ENCODE peak calls at places on chromosomes 4 and X, in seven cellular contexts. One of them, this sample, is unnamed.

GRCh38 chr4:10055871-10056270 is 34.6 kb upstream of the SLC2A9 start:
- DNase-seq in breast epithelium: no peak
- DNase-seq in heart left ventricle: no peak
- DNase-seq in K562: no peak
- DNase-seq in A549: no peak
- DNase-seq in esophagus squamous epithelium: no peak
- DNase-seq in IMR-90: peak; percentile 20
- DNase-seq in this sample: no peak

GRCh38 chr4:109256847-109257246 is 45.6 kb downstream of the COL25A1 start:
- DNase-seq in breast epithelium: no peak
- DNase-seq in heart left ventricle: no peak
- DNase-seq in K562: no peak
- DNase-seq in A549: no peak
- DNase-seq in esophagus squamous epithelium: no peak
- DNase-seq in IMR-90: no peak
- DNase-seq in this sample: no peak

GRCh38 chrX:103250977-103251376 is 4.0 kb downstream of the TCEAL8 start:
- DNase-seq in breast epithelium: no peak
- DNase-seq in heart left ventricle: no peak
- DNase-seq in K562: peak; percentile 79
- DNase-seq in A549: no peak
- DNase-seq in esophagus squamous epithelium: no peak
- DNase-seq in IMR-90: no peak
- DNase-seq in this sample: no peak

GRCh38 chr4:177696438-177696966 is 254.3 kb upstream of the AGA start:
- DNase-seq in breast epithelium: no peak
- DNase-seq in heart left ventricle: no peak
- DNase-seq in K562: no peak
- DNase-seq in A549: peak; percentile 1
- DNase-seq in esophagus squamous epithelium: no peak
- DNase-seq in IMR-90: peak; percentile 3
- DNase-seq in this sample: no peak

GRCh38 chrX:386768-387575 is at the start of gene PPP2R3B:
- DNase-seq in breast epithelium: peak; percentile 99
- DNase-seq in heart left ventricle: peak; percentile 100
- DNase-seq in K562: peak; percentile 95
- DNase-seq in A549: peak; percentile 99
- DNase-seq in esophagus squamous epithelium: no peak
- DNase-seq in IMR-90: peak; percentile 98
- DNase-seq in this sample: peak; percentile 99

GRCh38 chr4:32340591-32340990 is 1620.4 kb downstream of the PCDH7 start:
- DNase-seq in breast epithelium: no peak
- DNase-seq in heart left ventricle: no peak
- DNase-seq in K562: no peak
- DNase-seq in A549: no peak
- DNase-seq in esophagus squamous epithelium: no peak
- DNase-seq in IMR-90: no peak
- DNase-seq in this sample: no peak

GRCh38 chr4:149296503-149296902 is 519.1 kb downstream of the IQCM start:
- DNase-seq in breast epithelium: no peak
- DNase-seq in heart left ventricle: no peak
- DNase-seq in K562: no peak
- DNase-seq in A549: no peak
- DNase-seq in esophagus squamous epithelium: no peak
- DNase-seq in IMR-90: no peak
- DNase-seq in this sample: no peak

GRCh38 chr4:187209921-187210613 is 486.4 kb upstream of the FAT1 start:
- DNase-seq in breast epithelium: no peak
- DNase-seq in heart left ventricle: no peak
- DNase-seq in K562: no peak
- DNase-seq in A549: no peak
- DNase-seq in esophagus squamous epithelium: no peak
- DNase-seq in IMR-90: peak; percentile 88
- DNase-seq in this sample: no peak

GRCh38 chrX:11968470-11968869 is 169.8 kb upstream of the FRMPD4 start:
- DNase-seq in breast epithelium: no peak
- DNase-seq in heart left ventricle: no peak
- DNase-seq in K562: no peak
- DNase-seq in A549: peak; percentile 93
- DNase-seq in esophagus squamous epithelium: no peak
- DNase-seq in IMR-90: peak; percentile 21
- DNase-seq in this sample: no peak

GRCh38 chr4:169823685-169824084 is 65.9 kb upstream of the HPF1 start:
- DNase-seq in breast epithelium: no peak
- DNase-seq in heart left ventricle: peak; percentile 37
- DNase-seq in K562: peak; percentile 66
- DNase-seq in A549: peak; percentile 27
- DNase-seq in esophagus squamous epithelium: no peak
- DNase-seq in IMR-90: peak; percentile 60
- DNase-seq in this sample: no peak

DNA sequence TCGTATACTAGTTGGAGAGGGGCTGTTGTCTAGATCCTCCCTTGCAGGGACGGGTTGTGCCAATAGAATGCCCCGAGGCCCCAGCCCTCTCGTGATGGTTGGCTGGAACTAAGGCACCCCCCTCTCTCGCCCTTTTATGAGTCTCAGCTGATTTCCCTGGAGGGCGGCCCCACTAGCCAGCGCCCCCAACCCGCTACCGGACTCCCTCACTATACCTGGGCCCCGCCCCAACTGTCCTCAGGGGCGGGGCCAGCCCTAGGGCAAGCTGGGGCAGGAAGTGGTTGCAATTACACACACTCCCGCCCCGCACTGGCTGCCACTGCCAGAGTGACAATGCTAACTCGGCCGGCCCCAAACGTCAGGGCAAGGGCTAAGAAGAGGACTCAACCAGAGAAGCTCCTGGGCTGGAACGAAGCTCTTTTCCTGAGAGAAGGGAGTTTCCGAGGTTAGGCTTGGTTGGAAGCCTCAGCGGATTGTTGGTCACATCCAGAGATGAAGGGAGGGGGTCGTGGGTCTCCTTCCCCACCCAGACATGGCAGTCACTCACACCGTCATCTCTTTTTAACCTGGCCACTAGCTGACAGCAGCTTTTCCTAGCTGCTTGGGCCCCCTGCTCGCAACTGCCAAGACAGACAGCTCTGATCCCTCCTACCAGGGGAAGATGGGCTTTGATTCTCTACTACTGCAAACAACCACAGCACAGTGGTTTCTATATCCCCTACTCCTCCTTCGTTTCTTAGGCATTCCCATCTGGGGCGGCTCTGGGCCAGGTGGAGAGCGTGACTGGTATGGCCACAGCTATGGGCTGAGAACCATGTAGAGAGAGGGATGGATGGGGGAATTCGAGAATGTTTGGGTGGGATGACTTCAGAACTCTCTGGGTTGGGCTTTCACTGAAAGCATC is 21.0 kb upstream of the BCORL1 start:
- DNase-seq in breast epithelium: peak; percentile 70
- DNase-seq in heart left ventricle: peak; percentile 55
- DNase-seq in K562: peak; percentile 91
- DNase-seq in A549: peak; percentile 52
- DNase-seq in esophagus squamous epithelium: peak; percentile 20
- DNase-seq in IMR-90: no peak
- DNase-seq in this sample: no peak
- TF ChIP-seq POLR2A in breast epithelium: no peak
- TF ChIP-seq POLR2A in heart left ventricle: no peak
- TF ChIP-seq POLR2A in K562: peak; percentile 89
- TF ChIP-seq POLR2A in A549: no peak
- TF ChIP-seq POLR2A in esophagus squamous epithelium: no peak
- TF ChIP-seq POLR2A in IMR-90: no peak
- TF ChIP-seq POLR2A in this sample: no peak

GRCh38 chrX:20420058-20420457 is 153.3 kb upstream of the RPS6KA3 start:
- DNase-seq in breast epithelium: no peak
- DNase-seq in heart left ventricle: no peak
- DNase-seq in K562: no peak
- DNase-seq in A549: no peak
- DNase-seq in esophagus squamous epithelium: no peak
- DNase-seq in IMR-90: no peak
- DNase-seq in this sample: no peak

GRCh38 chrX:20421697-20422096 is 155.0 kb upstream of the RPS6KA3 start:
- DNase-seq in breast epithelium: no peak
- DNase-seq in heart left ventricle: no peak
- DNase-seq in K562: no peak
- DNase-seq in A549: no peak
- DNase-seq in esophagus squamous epithelium: no peak
- DNase-seq in IMR-90: no peak
- DNase-seq in this sample: no peak

GRCh38 chrX:20418379-20418778 is 151.7 kb upstream of the RPS6KA3 start:
- DNase-seq in breast epithelium: no peak
- DNase-seq in heart left ventricle: no peak
- DNase-seq in K562: no peak
- DNase-seq in A549: no peak
- DNase-seq in esophagus squamous epithelium: no peak
- DNase-seq in IMR-90: no peak
- DNase-seq in this sample: no peak

GRCh38 chrX:20421275-20421674 is 154.6 kb upstream of the RPS6KA3 start:
- DNase-seq in breast epithelium: no peak
- DNase-seq in heart left ventricle: no peak
- DNase-seq in K562: no peak
- DNase-seq in A549: no peak
- DNase-seq in esophagus squamous epithelium: no peak
- DNase-seq in IMR-90: no peak
- DNase-seq in this sample: no peak

GRCh38 chrX:20418809-20419208 is 152.1 kb upstream of the RPS6KA3 start:
- DNase-seq in breast epithelium: no peak
- DNase-seq in heart left ventricle: no peak
- DNase-seq in K562: no peak
- DNase-seq in A549: no peak
- DNase-seq in esophagus squamous epithelium: no peak
- DNase-seq in IMR-90: no peak
- DNase-seq in this sample: no peak
- H3K4me1 ChIP-seq in breast epithelium: no peaks in the 10 kb centered on the region
- H3K4me1 ChIP-seq in heart left ventricle: no peaks in the 10 kb centered on the region
- H3K4me1 ChIP-seq in K562: no peaks in the 10 kb centered on the region
- H3K4me1 ChIP-seq in A549: no peaks in the 10 kb centered on the region
- H3K4me1 ChIP-seq in esophagus squamous epithelium: no peaks in the 10 kb centered on the region
- H3K4me1 ChIP-seq in IMR-90: peaks cover 2% of the 10 kb centered on the region
- H3K4me1 ChIP-seq in this sample: no peaks in the 10 kb centered on the region

GRCh38 chrX:155876704-155877103 is 4.4 kb upstream of the VAMP7 start:
- DNase-seq in breast epithelium: no peak
- DNase-seq in heart left ventricle: no peak
- DNase-seq in K562: no peak
- DNase-seq in A549: no peak
- DNase-seq in esophagus squamous epithelium: no peak
- DNase-seq in IMR-90: no peak
- DNase-seq in this sample: no peak

GRCh38 chrX:155880586-155881157 is 473 bp upstream of the VAMP7 start:
- DNase-seq in breast epithelium: no peak
- DNase-seq in heart left ventricle: no peak
- DNase-seq in K562: peak; percentile 27
- DNase-seq in A549: no peak
- DNase-seq in esophagus squamous epithelium: no peak
- DNase-seq in IMR-90: no peak
- DNase-seq in this sample: no peak

GRCh38 chrX:155877288-155877687 is 3.9 kb upstream of the VAMP7 start:
- DNase-seq in breast epithelium: no peak
- DNase-seq in heart left ventricle: no peak
- DNase-seq in K562: no peak
- DNase-seq in A549: no peak
- DNase-seq in esophagus squamous epithelium: no peak
- DNase-seq in IMR-90: no peak
- DNase-seq in this sample: no peak

GRCh38 chrX:155886409-155886808 is 5.3 kb downstream of the VAMP7 start:
- DNase-seq in breast epithelium: no peak
- DNase-seq in heart left ventricle: no peak
- DNase-seq in K562: no peak
- DNase-seq in A549: no peak
- DNase-seq in esophagus squamous epithelium: no peak
- DNase-seq in IMR-90: no peak
- DNase-seq in this sample: no peak

DNA sequence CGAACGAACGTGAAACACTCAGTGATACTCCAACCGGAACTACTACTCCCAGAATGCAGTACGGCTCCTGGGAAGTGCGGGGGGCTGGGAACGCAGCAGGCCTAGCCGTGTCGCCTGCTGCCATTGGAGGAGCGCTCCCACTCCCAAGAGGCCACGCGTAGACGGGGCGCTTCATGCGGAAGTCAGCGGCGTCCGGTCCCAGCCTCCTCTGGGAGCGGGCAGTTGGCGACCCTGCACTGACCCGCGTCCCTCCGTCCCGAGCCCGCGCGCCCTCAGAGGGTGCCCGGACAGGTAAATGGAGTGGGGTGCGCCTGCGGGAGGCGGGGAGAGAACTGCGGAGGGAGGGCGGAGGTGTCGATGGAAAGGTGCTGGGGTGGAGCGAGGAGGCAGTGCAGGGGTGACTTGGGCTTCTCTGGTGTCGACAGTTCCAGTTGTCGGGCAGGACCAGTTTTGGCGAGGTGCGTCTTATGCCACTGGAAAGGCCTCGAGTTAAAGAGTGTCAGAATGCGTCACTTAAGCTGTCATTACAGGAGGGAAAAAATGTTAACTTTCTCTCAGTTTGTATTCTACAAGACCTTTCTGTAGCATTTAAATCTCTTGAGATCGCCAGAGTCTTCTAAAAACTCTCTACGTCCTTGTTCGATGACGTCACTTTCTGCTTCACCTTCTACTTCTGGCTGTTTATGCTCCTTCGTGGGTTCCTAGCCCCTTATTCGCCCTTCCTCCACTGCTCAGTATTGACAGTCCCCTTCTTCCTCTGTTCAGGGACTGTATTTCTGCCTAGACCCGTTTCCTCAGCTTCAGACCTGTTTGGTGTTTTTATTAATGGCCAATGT is at the start of gene VAMP7:
- DNase-seq in breast epithelium: peak; percentile 77
- DNase-seq in heart left ventricle: peak; percentile 91
- DNase-seq in K562: peak; percentile 95
- DNase-seq in A549: peak; percentile 92
- DNase-seq in esophagus squamous epithelium: peak; percentile 48
- DNase-seq in IMR-90: peak; percentile 84
- DNase-seq in this sample: peak; percentile 79
- TF ChIP-seq POLR2A in breast epithelium: peak; percentile 45
- TF ChIP-seq POLR2A in heart left ventricle: no peak
- TF ChIP-seq POLR2A in K562: peak; percentile 96
- TF ChIP-seq POLR2A in A549: peak; percentile 89
- TF ChIP-seq POLR2A in esophagus squamous epithelium: no peak
- TF ChIP-seq POLR2A in IMR-90: peak; percentile 70
- TF ChIP-seq POLR2A in this sample: no peak

GRCh38 chr4:128381748-128382559 is 94.3 kb upstream of the PGRMC2 start:
- DNase-seq in breast epithelium: no peak
- DNase-seq in heart left ventricle: no peak
- DNase-seq in K562: no peak
- DNase-seq in A549: no peak
- DNase-seq in esophagus squamous epithelium: no peak
- DNase-seq in IMR-90: no peak
- DNase-seq in this sample: no peak

GRCh38 chr4:128385683-128386304 is 98.2 kb upstream of the PGRMC2 start:
- DNase-seq in breast epithelium: no peak
- DNase-seq in heart left ventricle: no peak
- DNase-seq in K562: peak; percentile 47
- DNase-seq in A549: peak; percentile 77
- DNase-seq in esophagus squamous epithelium: no peak
- DNase-seq in IMR-90: peak; percentile 80
- DNase-seq in this sample: no peak

GRCh38 chr4:128385199-128385598 is 97.6 kb upstream of the PGRMC2 start:
- DNase-seq in breast epithelium: no peak
- DNase-seq in heart left ventricle: no peak
- DNase-seq in K562: no peak
- DNase-seq in A549: no peak
- DNase-seq in esophagus squamous epithelium: no peak
- DNase-seq in IMR-90: no peak
- DNase-seq in this sample: no peak

GRCh38 chr4:128384765-128385164 is 97.2 kb upstream of the PGRMC2 start:
- DNase-seq in breast epithelium: no peak
- DNase-seq in heart left ventricle: no peak
- DNase-seq in K562: no peak
- DNase-seq in A549: no peak
- DNase-seq in esophagus squamous epithelium: no peak
- DNase-seq in IMR-90: no peak
- DNase-seq in this sample: no peak

GRCh38 chr4:128384091-128384520 is 96.5 kb upstream of the PGRMC2 start:
- DNase-seq in breast epithelium: no peak
- DNase-seq in heart left ventricle: no peak
- DNase-seq in K562: no peak
- DNase-seq in A549: no peak
- DNase-seq in esophagus squamous epithelium: no peak
- DNase-seq in IMR-90: peak; percentile 75
- DNase-seq in this sample: no peak
- H3K4me1 ChIP-seq in breast epithelium: no peaks in the 10 kb centered on the region
- H3K4me1 ChIP-seq in heart left ventricle: peaks cover 41% of the 10 kb centered on the region
- H3K4me1 ChIP-seq in K562: peaks cover 6% of the 10 kb centered on the region
- H3K4me1 ChIP-seq in A549: peaks cover 58% of the 10 kb centered on the region
- H3K4me1 ChIP-seq in esophagus squamous epithelium: peaks cover 46% of the 10 kb centered on the region
- H3K4me1 ChIP-seq in IMR-90: peaks cover 31% of the 10 kb centered on the region
- H3K4me1 ChIP-seq in this sample: peaks cover 14% of the 10 kb centered on the region

This sample was measured in uterus.